ENCODE peak calls at places on chromosomes 12 and 14, in nine cellular contexts. J is A549, A is uterus, E is body of pancreas, W is H54, F is endothelial cell of umbilical vein, M is stomach, C is transverse colon, B is spleen. T is an unnamed sample.

GRCh38 chr14:64760146-64760755 is 56.0 kb downstream of the PLEKHG3 start:
- DNase-seq in A (no peak), J (peak), B (peak), M (peak), W (peak), C (peak), E (peak), F (peak), T (peak)

GRCh38 chr12:78035913-78036658 is 205.4 kb downstream of the NAV3 start:
- DNase-seq in J (no peak), W (no peak), C (no peak), A (peak), E (no peak), M (no peak), F (no peak), B (no peak), T (no peak)

GRCh38 chr14:102694530-102695171 is 82.6 kb upstream of the TRAF3 start:
- DNase-seq in B (no peak), W (peak), C (peak), M (peak), E (peak), F (peak), A (peak), J (peak), T (peak)

GRCh38 chr14:78157855-78158436 is 12.2 kb upstream of the NRXN3 start:
- DNase-seq in C (no peak), W (no peak), J (no peak), E (peak), F (no peak), M (peak), B (no peak), A (no peak), T (no peak)

GRCh38 chr12:28253175-28253641 is 63.0 kb downstream of the CCDC91 start:
- DNase-seq in E (no peak), M (no peak), W (no peak), B (no peak), F (no peak), J (no peak), A (no peak), C (no peak), T (no peak)

GRCh38 chr12:6697584-6698351 is 2.8 kb downstream of the PIANP start:
- DNase-seq in E (peak), J (peak), C (peak), A (no peak), M (peak), W (peak), F (peak), B (peak), T (no peak)

GRCh38 chr12:26787125-26787495 is 45.9 kb downstream of the ITPR2 start:
- DNase-seq in E (no peak), M (no peak), A (no peak), W (peak), B (no peak), C (no peak), J (no peak), F (peak), T (peak)

GRCh38 chr14:58077621-58078020 is 74.4 kb downstream of the ARMH4 start:
- DNase-seq in J (no peak), B (no peak), A (no peak), E (no peak), F (no peak), W (no peak), C (no peak), M (no peak), T (no peak)

GRCh38 chr12:57518920-57519757 is 1.2 kb downstream of the DDIT3 start:
- DNase-seq in F (no peak), W (no peak), B (peak), E (peak), M (peak), C (peak), A (peak), J (peak), T (no peak)

GRCh38 chr14:93056840-93057585 is 58.7 kb downstream of the ITPK1 start:
- DNase-seq in B (no peak), A (no peak), C (no peak), M (no peak), W (peak), F (no peak), E (no peak), J (peak), T (no peak)

GRCh38 chr12:94571556-94571955 is 78.8 kb downstream of the TMCC3 start:
- DNase-seq in B (no peak), A (peak), J (peak), M (peak), C (peak), E (peak), F (peak), W (peak), T (peak)

GRCh38 chr14:60679566-60680258 is 30.4 kb upstream of the SIX1 start:
- DNase-seq in B (no peak), M (no peak), C (no peak), A (no peak), F (no peak), E (no peak), W (no peak), J (no peak), T (no peak)

GRCh38 chr12:32756476-32757158 is 920 bp upstream of the YARS2 start:
- DNase-seq in W (no peak), J (no peak), M (no peak), C (no peak), B (peak), E (no peak), A (no peak), F (peak), T (no peak)

GRCh38 chr12:32754101-32754500 is 1.6 kb downstream of the YARS2 start:
- DNase-seq in W (no peak), E (no peak), J (no peak), C (no peak), F (peak), B (no peak), M (no peak), A (no peak), T (no peak)

GRCh38 chr12:32757159-32757556 is 1.5 kb upstream of the YARS2 start:
- DNase-seq in C (no peak), J (no peak), B (no peak), F (no peak), E (no peak), M (no peak), W (no peak), A (no peak), T (no peak)

GRCh38 chr12:32755051-32755653 is 545 bp downstream of the YARS2 start:
- DNase-seq in B (peak), F (peak), E (peak), M (peak), W (peak), C (peak), J (peak), A (peak), T (peak)

GRCh38 chr12:32755654-32756475 is at the start of gene YARS2:
- DNase-seq in W (peak), A (peak), M (peak), J (peak), E (peak), F (peak), C (peak), B (peak), T (peak)
- TF ChIP-seq POLR2A in W (peak), A (no peak), M (no peak), J (peak), E (peak), F (peak), C (peak), B (no peak), T (peak)

GRCh38 chr14:22533057-22533704 is 55.8 kb downstream of the DAD1 start:
- DNase-seq in B (no peak), C (no peak), M (no peak), W (no peak), A (no peak), J (no peak), F (no peak), E (no peak), T (no peak)
- TF ChIP-seq POLR2A in B (no peak), C (no peak), M (no peak), W (no peak), A (no peak), J (no peak), F (no peak), E (no peak), T (no peak)

GRCh38 chr12:119258149-119258548 is 76.4 kb upstream of the CCDC60 start:
- DNase-seq in F (no peak), J (no peak), E (no peak), M (no peak), B (no peak), C (no peak), A (no peak), W (no peak), T (no peak)

GRCh38 chr12:119266963-119267362 is 67.6 kb upstream of the CCDC60 start:
- DNase-seq in J (no peak), E (no peak), M (no peak), B (no peak), A (no peak), W (no peak), C (no peak), F (no peak), T (no peak)

GRCh38 chr12:119259483-119259882 is 75.0 kb upstream of the CCDC60 start:
- DNase-seq in A (no peak), C (no peak), W (no peak), F (no peak), M (no peak), J (no peak), E (no peak), B (no peak), T (no peak)

DNA sequence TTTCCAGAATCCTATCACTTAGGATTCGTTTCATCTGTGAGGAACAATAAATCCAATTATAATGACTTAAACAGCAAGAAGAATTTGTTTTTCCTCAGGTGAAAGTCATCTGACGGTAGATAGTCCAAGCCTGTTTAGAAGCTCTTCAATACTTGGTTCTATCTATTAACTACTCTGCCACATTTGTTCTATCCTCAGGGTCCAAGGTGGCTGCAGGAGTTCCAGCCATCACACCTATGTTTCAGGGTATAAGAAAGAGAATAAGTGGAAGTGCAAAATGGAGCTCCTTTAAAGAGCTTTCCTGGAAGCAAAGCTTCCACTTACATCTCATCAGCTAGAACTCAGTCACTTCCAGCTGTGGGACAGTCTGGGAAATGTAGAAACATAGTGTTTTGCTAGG is 72.1 kb upstream of the CCDC60 start:
- DNase-seq in A (no peak), J (no peak), E (no peak), F (no peak), M (no peak), W (no peak), C (no peak), B (no peak), T (no peak)
- TF ChIP-seq POLR2A in A (no peak), J (no peak), E (no peak), F (no peak), M (no peak), W (no peak), C (no peak), B (no peak), T (no peak)

GRCh38 chr12:68842784-68843567 is 35.0 kb downstream of the MDM2 start:
- DNase-seq in B (no peak), A (no peak), F (no peak), M (no peak), C (no peak), E (no peak), W (no peak), J (no peak), T (no peak)

GRCh38 chr12:68841717-68842116 is 33.7 kb downstream of the MDM2 start:
- DNase-seq in F (no peak), C (no peak), W (no peak), J (no peak), B (no peak), M (no peak), A (no peak), E (no peak), T (no peak)

GRCh38 chr12:68844318-68844745 is 36.4 kb downstream of the MDM2 start:
- DNase-seq in F (no peak), A (no peak), B (no peak), J (no peak), M (no peak), W (no peak), E (no peak), C (no peak), T (no peak)

GRCh38 chr12:68839183-68840147 is 31.5 kb downstream of the MDM2 start:
- DNase-seq in A (no peak), J (no peak), W (no peak), B (no peak), M (no peak), F (no peak), E (no peak), C (no peak), T (no peak)

GRCh38 chr12:68842123-68842522 is 34.1 kb downstream of the MDM2 start:
- DNase-seq in F (no peak), C (no peak), E (no peak), B (no peak), M (no peak), W (no peak), J (no peak), A (no peak), T (no peak)
- TF ChIP-seq POLR2A in F (no peak), C (no peak), E (no peak), B (no peak), M (no peak), W (no peak), J (no peak), A (no peak), T (no peak)

GRCh38 chr14:76329951-76330350 is 46.0 kb upstream of the ESRRB start:
- DNase-seq in A (no peak), F (no peak), C (no peak), E (no peak), B (no peak), W (no peak), M (no peak), J (no peak), T (no peak)
- TF ChIP-seq POLR2A in A (no peak), F (no peak), C (no peak), E (no peak), B (no peak), W (no peak), M (no peak), J (no peak), T (no peak)